ENCODE peak calls at places on chromosomes 2 and 18, in seven cellular contexts. G, C, L, M, J, U and Z are unnamed samples. For H3K4me1, the result is how much of the 10 kb centered on the place peaks cover.

GRCh38 chr18:50163505-50163904 is 31.4 kb downstream of the MYO5B start:
- DNase-seq in U (no peak), G (no peak), J (no peak), C (no peak), L (no peak), M (no peak), Z (no peak)

GRCh38 chr18:55687106-55687505 is 99.1 kb upstream of the TCF4 start:
- DNase-seq in L (no peak), U (no peak), J (no peak), M (no peak), G (no peak), C (no peak), Z (no peak)

GRCh38 chr2:190497428-190497827 is 37.1 kb downstream of the NEMP2 start:
- DNase-seq in L (no peak), G (no peak), C (no peak), U (no peak), J (no peak), M (peak), Z (no peak)

GRCh38 chr2:64869126-64869525 is 120.1 kb upstream of the SLC1A4 start:
- DNase-seq in G (no peak), C (no peak), U (no peak), M (no peak), L (no peak), J (no peak), Z (no peak)

GRCh38 chr2:237726401-237726830 is 72.2 kb upstream of the RBM44 start:
- DNase-seq in M (no peak), J (peak), C (peak), G (peak), U (peak), L (no peak), Z (no peak)

GRCh38 chr2:206164261-206164862 is 4.7 kb downstream of the EEF1B2 start:
- DNase-seq in U (peak), J (peak), M (no peak), L (no peak), C (no peak), G (no peak), Z (no peak)

GRCh38 chr2:102144128-102144527 is 1.6 kb downstream of the IL1R1 start:
- DNase-seq in G (no peak), L (no peak), M (no peak), J (no peak), U (peak), C (no peak), Z (no peak)

GRCh38 chr18:75377975-75378673 is 49.4 kb downstream of the SMIM21 start:
- DNase-seq in C (no peak), J (no peak), G (no peak), M (no peak), L (no peak), U (no peak), Z (no peak)

GRCh38 chr2:71672011-71672639 is 218.8 kb downstream of the DYSF start:
- DNase-seq in J (peak), C (peak), U (no peak), L (no peak), G (no peak), M (no peak), Z (no peak)

GRCh38 chr2:212998629-212999359 is 152.6 kb downstream of the IKZF2 start:
- DNase-seq in C (no peak), L (no peak), U (peak), G (no peak), M (peak), J (no peak), Z (no peak)

GRCh38 chr2:43306197-43306596 is 79.8 kb upstream of the ZFP36L2 start:
- DNase-seq in J (no peak), G (no peak), L (no peak), C (no peak), M (no peak), U (no peak), Z (no peak)

GRCh38 chr2:168449419-168449818 is 6.7 kb upstream of the CERS6 start:
- DNase-seq in C (no peak), L (no peak), J (no peak), M (no peak), G (no peak), U (no peak), Z (no peak)

GRCh38 chr2:56448403-56448998 is 264.7 kb downstream of the CCDC85A start:
- DNase-seq in L (no peak), M (peak), J (peak), C (no peak), U (no peak), G (no peak), Z (no peak)

GRCh38 chr2:159439421-159439820 is 152.9 kb upstream of the WDSUB1 start:
- DNase-seq in U (no peak), M (no peak), C (no peak), J (no peak), L (no peak), G (no peak), Z (no peak)

GRCh38 chr2:74091391-74091790 is 56.3 kb downstream of the BOLA3 start:
- DNase-seq in M (no peak), L (no peak), G (no peak), U (no peak), C (no peak), J (no peak), Z (no peak)

GRCh38 chr18:9613550-9614400 is 584 bp downstream of the PPP4R1 start:
- DNase-seq in M (peak), U (peak), J (peak), G (peak), C (peak), L (peak), Z (peak)

GRCh38 chr2:232533944-232534710 is 5.4 kb upstream of the CHRNG start:
- DNase-seq in U (no peak), G (no peak), M (no peak), L (no peak), J (no peak), C (no peak), Z (peak)

GRCh38 chr2:46964835-46965560 is 49.4 kb upstream of the MCFD2 start:
- DNase-seq in C (no peak), L (no peak), U (peak), M (peak), J (no peak), G (no peak), Z (no peak)

GRCh38 chr18:26103579-26103978 is 13.2 kb upstream of the SS18 start:
- DNase-seq in J (peak), L (no peak), M (no peak), C (no peak), G (no peak), U (no peak), Z (no peak)

GRCh38 chr2:217629347-217629746 is 373.4 kb downstream of the TNS1 start:
- DNase-seq in C (no peak), G (no peak), L (no peak), M (no peak), U (no peak), J (no peak), Z (no peak)

GRCh38 chr2:160315337-160315736 is 115.3 kb upstream of the ITGB6 start:
- DNase-seq in G (no peak), L (no peak), J (no peak), C (no peak), M (no peak), U (no peak), Z (no peak)

GRCh38 chr2:230987137-230988020 is 8.5 kb upstream of the SPATA3 start:
- DNase-seq in J (peak), L (peak), C (peak), U (peak), M (peak), G (peak), Z (peak)

GRCh38 chr2:128543646-128544045 is 225.0 kb upstream of the HS6ST1 start:
- DNase-seq in L (no peak), U (no peak), J (no peak), G (no peak), M (no peak), C (no peak), Z (no peak)

GRCh38 chr2:96336104-96336775 is 674 bp downstream of the NCAPH start:
- DNase-seq in M (no peak), U (no peak), C (no peak), J (peak), G (no peak), L (no peak), Z (no peak)

GRCh38 chr2:204401114-204401513 is 144.2 kb upstream of the PARD3B start:
- DNase-seq in C (no peak), J (no peak), U (no peak), G (no peak), L (no peak), M (no peak), Z (no peak)

GRCh38 chr2:16663121-16663905 is 2.3 kb downstream of the CYRIA start:
- DNase-seq in G (no peak), J (no peak), M (no peak), L (no peak), C (no peak), U (no peak), Z (no peak)

GRCh38 chr2:63053889-63054725 is 3.5 kb downstream of the OTX1 start:
- DNase-seq in G (no peak), J (peak), U (no peak), M (no peak), L (peak), C (no peak), Z (no peak)

GRCh38 chr18:3808985-3809780 is 359.2 kb downstream of the TGIF1 start:
- DNase-seq in C (no peak), M (no peak), G (no peak), U (no peak), L (no peak), J (no peak), Z (no peak)

GRCh38 chr18:12423393-12423792 is 15.7 kb downstream of the PRELID3A start:
- DNase-seq in C (no peak), M (no peak), J (no peak), L (no peak), U (no peak), G (no peak), Z (no peak)

GRCh38 chr18:12421732-12422131 is 14.0 kb downstream of the PRELID3A start:
- DNase-seq in U (no peak), M (no peak), J (no peak), C (no peak), G (no peak), L (no peak), Z (no peak)

GRCh38 chr18:12424252-12424651 is 16.5 kb downstream of the PRELID3A start:
- DNase-seq in G (no peak), C (no peak), J (no peak), U (no peak), L (no peak), M (no peak), Z (no peak)

GRCh38 chr18:12422936-12423335 is 15.2 kb downstream of the PRELID3A start:
- DNase-seq in L (no peak), U (no peak), C (no peak), J (no peak), M (no peak), G (no peak), Z (no peak)

DNA sequence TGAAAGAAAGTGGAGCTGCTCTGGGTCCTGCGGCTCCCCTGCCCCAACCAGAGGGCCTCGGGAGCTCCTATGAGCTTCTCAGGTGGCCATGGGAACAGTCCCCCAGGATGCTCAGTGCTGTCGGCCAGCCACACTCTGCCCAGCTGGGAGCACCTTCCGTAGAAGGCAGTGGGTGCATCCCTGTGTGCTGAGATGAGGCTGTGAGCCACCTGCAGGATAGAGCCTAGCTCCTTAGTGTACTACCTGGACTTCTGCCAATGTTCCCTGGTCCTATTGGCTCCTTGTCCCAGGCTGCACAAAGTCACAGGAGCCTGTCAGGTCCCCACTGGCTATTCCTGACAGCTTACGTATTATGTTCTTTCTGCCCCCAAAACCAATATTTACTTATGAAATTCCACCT is 16.1 kb downstream of the PRELID3A start:
- DNase-seq in U (no peak), M (no peak), C (no peak), L (no peak), J (no peak), G (no peak), Z (no peak)
- H3K4me3 ChIP-seq in U (no peak), M (no peak), C (no peak), L (no peak), J (no peak), G (no peak), Z (no peak)

GRCh38 chr2:105488198-105488757 is 89.4 kb upstream of the FHL2 start:
- DNase-seq in G (no peak), M (no peak), U (no peak), C (no peak), L (no peak), J (no peak), Z (peak)

GRCh38 chr2:105490956-105491355 is 92.1 kb upstream of the FHL2 start:
- DNase-seq in C (no peak), U (no peak), L (no peak), M (no peak), J (peak), G (no peak), Z (no peak)

GRCh38 chr2:105490204-105490603 is 91.4 kb upstream of the FHL2 start:
- DNase-seq in C (no peak), J (no peak), L (no peak), U (no peak), G (no peak), M (no peak), Z (no peak)

GRCh38 chr2:105487142-105488069 is 88.6 kb upstream of the FHL2 start:
- DNase-seq in C (no peak), G (no peak), L (peak), J (no peak), M (no peak), U (peak), Z (peak)

GRCh38 chr2:105489168-105489878 is 90.5 kb upstream of the FHL2 start:
- DNase-seq in L (no peak), M (no peak), C (no peak), J (no peak), U (no peak), G (no peak), Z (no peak)
- H3K4me1 ChIP-seq in L (under half), M (under half), C (under half), J (under half), U (under half), G (under half), Z (under half)

GRCh38 chr2:192194065-192194865 is 468 bp downstream of the TMEFF2 start:
- DNase-seq in J (no peak), C (peak), L (no peak), G (no peak), U (peak), M (no peak), Z (peak)

GRCh38 chr2:192196451-192197194 is 1.9 kb upstream of the TMEFF2 start:
- DNase-seq in M (no peak), G (no peak), L (no peak), J (no peak), U (peak), C (no peak), Z (no peak)

GRCh38 chr2:192194866-192195547 is at the start of gene TMEFF2:
- DNase-seq in L (peak), G (peak), C (peak), J (peak), M (peak), U (peak), Z (peak)

GRCh38 chr2:192195548-192196418 is 1.1 kb upstream of the TMEFF2 start:
- DNase-seq in L (peak), M (no peak), J (no peak), C (peak), G (no peak), U (peak), Z (peak)

GRCh38 chr2:192197387-192197786 is 2.7 kb upstream of the TMEFF2 start:
- DNase-seq in C (no peak), U (peak), M (no peak), J (no peak), G (no peak), L (no peak), Z (no peak)
- TF ChIP-seq CTCF in C (no peak), U (no peak), M (peak), J (no peak), G (no peak), L (no peak), Z (no peak)

DNA sequence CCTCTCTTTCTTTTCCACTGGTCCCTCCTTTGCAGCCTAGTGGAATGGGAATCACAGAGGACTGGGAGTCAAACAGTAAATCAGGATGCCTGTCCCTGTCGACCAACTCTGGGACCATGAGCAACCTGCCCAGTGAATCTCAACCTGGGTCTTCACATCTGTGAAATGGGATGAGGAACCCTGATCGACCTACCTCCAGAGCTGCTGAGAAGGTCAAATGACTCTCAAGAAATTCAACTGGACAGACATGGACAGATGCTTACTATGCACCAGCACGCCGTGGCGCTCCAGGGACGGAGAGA is 73.3 kb upstream of the TAF1B start:
- DNase-seq in G (no peak), U (no peak), L (no peak), J (no peak), M (no peak), C (no peak), Z (no peak)
- H3K4me3 ChIP-seq in G (no peak), U (no peak), L (no peak), J (no peak), M (no peak), C (peak), Z (no peak)

GRCh38 chr2:209073151-209073550 is 350.7 kb upstream of the MAP2 start:
- DNase-seq in J (no peak), L (no peak), M (no peak), U (no peak), C (no peak), G (no peak), Z (no peak)
- H3K4me1 ChIP-seq in J (under half), L (under half), M (under half), U (under half), C (under half), G (under half), Z (under half)

GRCh38 chr18:48952287-48953095 is 1.7 kb upstream of the SMAD7 start:
- DNase-seq in G (peak), U (peak), J (peak), L (peak), C (peak), M (peak), Z (peak)
- TF ChIP-seq CTCF in G (no peak), U (no peak), J (no peak), L (no peak), C (no peak), M (no peak), Z (no peak)

DNA sequence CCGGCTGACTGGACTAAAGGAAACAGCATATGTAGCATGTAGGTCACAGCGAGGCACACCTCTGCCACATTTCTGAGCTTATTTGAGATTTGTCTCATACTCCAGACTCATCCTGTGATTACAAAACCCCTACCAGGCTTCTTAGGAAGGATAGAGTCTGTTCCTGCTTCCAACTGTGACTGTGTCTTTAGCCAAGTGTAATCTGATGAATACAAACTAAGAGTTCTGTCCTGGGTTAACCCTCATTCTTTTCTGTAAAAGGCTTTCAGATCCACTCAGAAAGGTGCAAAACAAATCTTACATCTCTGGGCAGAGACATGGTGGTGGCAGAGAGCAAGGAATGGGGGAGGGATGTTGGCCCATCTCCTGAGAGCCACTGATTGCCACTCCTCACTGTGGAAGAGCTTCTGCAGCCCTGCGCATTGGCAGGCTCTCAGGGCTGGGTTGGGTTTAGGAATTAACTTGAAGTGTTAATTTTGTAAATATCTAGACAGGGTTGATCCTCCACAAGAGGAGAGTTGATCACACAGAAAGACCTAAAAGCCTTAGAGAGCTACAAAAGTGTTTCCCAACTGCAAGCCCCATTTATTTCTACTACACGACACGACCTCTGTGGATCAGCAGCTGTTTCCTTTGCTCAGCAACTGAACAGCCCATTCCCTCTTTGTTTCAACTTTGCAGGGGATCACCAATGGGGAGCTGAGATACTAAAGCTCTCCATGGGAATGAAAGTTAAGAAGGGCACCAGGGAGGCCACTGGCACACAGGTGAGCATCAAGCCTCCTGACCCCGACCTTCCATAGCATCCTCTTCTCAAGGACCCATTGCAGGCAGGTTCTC is 23.7 kb upstream of the SPTBN1 start:
- DNase-seq in L (no peak), J (no peak), U (no peak), M (no peak), C (no peak), G (no peak), Z (no peak)
- H3K4me3 ChIP-seq in L (no peak), J (no peak), U (no peak), M (no peak), C (no peak), G (no peak), Z (no peak)